ENCODE peak calls at places on chromosomes 6 and 20, in four cellular contexts. Q is H1, O is IMR-90, M is mesenchymal stem cell. T is an unnamed sample.

GRCh38 chr6:121201108-121201507 is 133.2 kb downstream of the TBC1D32 start:
- DNase-seq in Q (no peak), O (peak; percentile 7), M (no peak), T (no peak)

GRCh38 chr6:33847078-33847477 is 43.3 kb upstream of the MLN start:
- DNase-seq in Q (no peak), O (no peak), M (no peak), T (no peak)

GRCh38 chr6:75290558-75290957 is 6.0 kb upstream of the TMEM30A start:
- DNase-seq in Q (no peak), O (no peak), M (no peak), T (no peak)

GRCh38 chr6:111129003-111129402 is 41.7 kb downstream of the SLC16A10 start:
- DNase-seq in Q (no peak), O (no peak), M (no peak), T (no peak)

GRCh38 chr6:113187671-113188070 is 669.5 kb upstream of the MARCKS start:
- DNase-seq in Q (no peak), O (peak; percentile 19), M (no peak), T (no peak)

GRCh38 chr20:58598271-58599015 is 52.6 kb upstream of the STX16 start:
- DNase-seq in Q (no peak), O (peak; percentile 69), M (peak; percentile 13), T (no peak)

GRCh38 chr20:40717343-40717865 is 28.4 kb upstream of the MAFB start:
- DNase-seq in Q (no peak), O (no peak), M (no peak), T (no peak)

GRCh38 chr6:3755637-3756515 is 4.4 kb upstream of the PXDC1 start:
- DNase-seq in Q (no peak), O (no peak), M (no peak), T (peak; percentile 61)

GRCh38 chr6:161694995-161695394 is 421.1 kb upstream of the AGPAT4 start:
- DNase-seq in Q (no peak), O (no peak), M (peak; percentile 2), T (peak; percentile 36)

GRCh38 chr6:159762681-159763293 is 942 bp downstream of the ACAT2 start:
- DNase-seq in Q (no peak), O (no peak), M (peak; percentile 30), T (no peak)

GRCh38 chr6:56808871-56809359 is 146.0 kb upstream of the BEND6 start:
- DNase-seq in Q (no peak), O (peak; percentile 73), M (peak; percentile 63), T (no peak)

GRCh38 chr20:33472868-33473267 is 17.0 kb upstream of the CBFA2T2 start:
- DNase-seq in Q (no peak), O (no peak), M (no peak), T (no peak)

GRCh38 chr6:107114213-107114871 is 973 bp downstream of the BEND3 start:
- DNase-seq in Q (peak; percentile 85), O (peak; percentile 81), M (peak; percentile 82), T (peak; percentile 56)
- H3K18ac ChIP-seq in Q (peak overlapping the region; percentile 65), O (no peak overlapping the region), M (peak overlapping the region; percentile 82), T (peak overlapping the region; percentile 84)

GRCh38 chr6:36631326-36632046 is 37.3 kb downstream of the SRSF3 start:
- DNase-seq in Q (no peak), O (no peak), M (no peak), T (no peak)
- H3K18ac ChIP-seq in Q (no peak overlapping the region), O (no peak overlapping the region), M (peak overlapping the region; percentile 37), T (no peak overlapping the region)

GRCh38 chr6:36441307-36441894 is 1.3 kb downstream of the PXT1 start:
- DNase-seq in Q (peak; percentile 72), O (peak; percentile 100), M (peak; percentile 100), T (peak; percentile 92)
- H3K18ac ChIP-seq in Q (no peak overlapping the region), O (no peak overlapping the region), M (no peak overlapping the region), T (no peak overlapping the region)

GRCh38 chr20:63239431-63239830 is 3.7 kb downstream of the BIRC7 start:
- DNase-seq in Q (no peak), O (no peak), M (no peak), T (no peak)
- H3K18ac ChIP-seq in Q (no peak overlapping the region), O (no peak overlapping the region), M (no peak overlapping the region), T (no peak overlapping the region)

GRCh38 chr6:155765275-155766194 is 309.9 kb upstream of the NOX3 start:
- DNase-seq in Q (no peak), O (peak; percentile 90), M (peak; percentile 70), T (no peak)
- H3K18ac ChIP-seq in Q (no peak overlapping the region), O (peak overlapping the region; percentile 99), M (peak overlapping the region; percentile 30), T (no peak overlapping the region)

DNA sequence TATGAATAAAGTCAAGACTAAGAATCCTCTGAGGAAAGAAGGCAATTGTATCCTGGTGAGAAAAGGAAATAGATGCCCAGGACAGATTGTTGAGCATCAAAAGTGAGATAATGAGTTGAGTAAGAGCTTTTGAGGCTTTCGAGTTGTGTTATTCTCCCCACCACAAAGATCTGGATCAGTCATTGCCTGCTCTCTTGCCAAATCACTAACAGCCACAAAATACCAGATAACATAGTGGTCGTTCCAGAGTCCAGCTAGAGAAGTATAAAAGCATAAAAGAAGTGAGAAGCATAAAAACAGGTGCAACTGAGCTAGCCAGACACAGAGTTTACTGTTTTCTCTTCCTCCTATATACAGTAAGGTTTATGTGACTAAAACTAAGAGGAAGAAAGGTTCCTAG is 4.9 kb downstream of the SPINT4 start:
- DNase-seq in Q (no peak), O (no peak), M (no peak), T (no peak)
- H3K18ac ChIP-seq in Q (no peak overlapping the region), O (no peak overlapping the region), M (no peak overlapping the region), T (no peak overlapping the region)

DNA sequence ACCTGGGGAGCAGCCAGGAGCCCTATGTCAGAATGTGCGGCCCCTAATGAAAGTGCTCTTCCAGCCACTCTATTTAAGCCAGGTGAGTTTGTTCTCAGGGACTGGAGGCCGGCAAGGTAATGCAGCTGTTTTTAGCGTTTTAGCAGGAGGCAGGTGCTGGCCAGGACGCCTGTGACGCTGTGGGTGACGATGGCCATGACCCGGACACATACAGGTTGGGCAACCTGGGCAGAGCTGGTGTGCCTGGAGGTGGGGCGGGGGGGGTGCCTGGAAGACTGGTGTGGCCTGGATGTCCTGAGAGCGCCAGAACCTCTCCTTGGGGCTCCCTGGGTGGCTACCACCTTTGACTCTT is 51.7 kb downstream of the RBM38 start:
- DNase-seq in Q (no peak), O (no peak), M (no peak), T (no peak)
- H3K18ac ChIP-seq in Q (no peak overlapping the region), O (no peak overlapping the region), M (no peak overlapping the region), T (no peak overlapping the region)

T was measured in H9.